ENCODE peak calls at places on chromosomes 13 and 19, in four cellular contexts. One of them, this sample, is unnamed.

GRCh38 chr19:246551-246950 is 44.7 kb downstream of the PLPP2 start:
- DNase-seq in AG04449: no peak
- DNase-seq in adrenal gland: no peak
- DNase-seq in neural crest cell: no peak
- DNase-seq in this sample: no peak

GRCh38 chr19:20422616-20423205 is 142.9 kb downstream of the ZNF737 start:
- DNase-seq in AG04449: no peak
- DNase-seq in adrenal gland: no peak
- DNase-seq in neural crest cell: no peak
- DNase-seq in this sample: peak

GRCh38 chr19:55621673-55622231 is 2.6 kb downstream of the ZNF784 start:
- DNase-seq in AG04449: no peak
- DNase-seq in adrenal gland: peak
- DNase-seq in neural crest cell: no peak
- DNase-seq in this sample: no peak

GRCh38 chr13:75480691-75481175 is 1.2 kb downstream of the TBC1D4 start:
- DNase-seq in AG04449: no peak
- DNase-seq in adrenal gland: peak
- DNase-seq in neural crest cell: peak
- DNase-seq in this sample: no peak

GRCh38 chr19:39953915-39954314 is 17.1 kb upstream of the PSMC4 start:
- DNase-seq in AG04449: no peak
- DNase-seq in adrenal gland: no peak
- DNase-seq in neural crest cell: no peak
- DNase-seq in this sample: no peak

GRCh38 chr13:106156468-106156867 is 379.0 kb downstream of the EFNB2 start:
- DNase-seq in AG04449: peak
- DNase-seq in adrenal gland: no peak
- DNase-seq in neural crest cell: no peak
- DNase-seq in this sample: no peak

GRCh38 chr13:78413887-78414553 is 189.3 kb downstream of the POU4F1 start:
- DNase-seq in AG04449: no peak
- DNase-seq in adrenal gland: no peak
- DNase-seq in neural crest cell: no peak
- DNase-seq in this sample: no peak

GRCh38 chr13:26502826-26503225 is 54.7 kb upstream of the WASF3 start:
- DNase-seq in AG04449: no peak
- DNase-seq in adrenal gland: no peak
- DNase-seq in neural crest cell: no peak
- DNase-seq in this sample: no peak

GRCh38 chr13:46339035-46339666 is 47.9 kb downstream of the RUBCNL start:
- DNase-seq in AG04449: no peak
- DNase-seq in adrenal gland: peak
- DNase-seq in neural crest cell: no peak
- DNase-seq in this sample: peak

This sample was measured in midbrain.